ENCODE peak calls at places on chromosomes 5 and 9, in seven cellular contexts. T is H1, M is HCT116, U is K562, A is HepG2, N is GM12878, B is SK-N-SH. Z is an unnamed sample.

GRCh38 chr5:86880785-86881492 is 263.2 kb downstream of the COX7C start:
- DNase-seq in T (peak; percentile 60), M (peak; percentile 81), U (peak; percentile 21), A (peak; percentile 84), N (peak; percentile 12), B (peak; percentile 30), Z (peak; percentile 86)

GRCh38 chr9:78406933-78407332 is 110.0 kb downstream of the PSAT1 start:
- DNase-seq in T (no peak), M (no peak), U (no peak), A (peak; percentile 91), N (no peak), B (no peak), Z (no peak)

GRCh38 chr5:7467179-7467578 is 71.2 kb downstream of the ADCY2 start:
- DNase-seq in T (no peak), M (no peak), U (no peak), A (no peak), N (no peak), B (no peak), Z (no peak)

GRCh38 chr5:90707698-90708097 is 149.1 kb downstream of the ADGRV1 start:
- DNase-seq in T (no peak), M (no peak), U (no peak), A (no peak), N (no peak), B (no peak), Z (no peak)

GRCh38 chr5:69052181-69052580 is 41.6 kb upstream of the SLC30A5 start:
- DNase-seq in T (no peak), M (no peak), U (no peak), A (no peak), N (no peak), B (no peak), Z (no peak)

GRCh38 chr5:134821841-134822240 is 23.9 kb upstream of the C5orf24 start:
- DNase-seq in T (no peak), M (no peak), U (no peak), A (no peak), N (no peak), B (no peak), Z (no peak)

GRCh38 chr5:73280821-73281746 is 108.1 kb downstream of the TMEM174 start:
- DNase-seq in T (no peak), M (peak; percentile 18), U (no peak), A (no peak), N (no peak), B (peak; percentile 50), Z (no peak)

GRCh38 chr5:10705736-10706135 is 55.3 kb downstream of the DAP start:
- DNase-seq in T (no peak), M (no peak), U (no peak), A (no peak), N (no peak), B (no peak), Z (no peak)

GRCh38 chr5:68528877-68529276 is 313.3 kb downstream of the PIK3R1 start:
- DNase-seq in T (no peak), M (no peak), U (no peak), A (no peak), N (no peak), B (no peak), Z (no peak)

GRCh38 chr9:130843049-130843908 is 8.2 kb downstream of the ABL1 start:
- DNase-seq in T (no peak), M (no peak), U (peak; percentile 61), A (no peak), N (no peak), B (no peak), Z (no peak)

GRCh38 chr5:37002176-37002751 is 125.7 kb downstream of the NIPBL start:
- DNase-seq in T (no peak), M (no peak), U (no peak), A (peak; percentile 68), N (no peak), B (no peak), Z (no peak)

GRCh38 chr9:119844431-119844830 is 475.2 kb upstream of the BRINP1 start:
- DNase-seq in T (no peak), M (no peak), U (no peak), A (no peak), N (no peak), B (no peak), Z (no peak)

GRCh38 chr5:52388349-52388748 is 399.4 kb upstream of the ITGA1 start:
- DNase-seq in T (no peak), M (no peak), U (no peak), A (no peak), N (no peak), B (no peak), Z (no peak)

GRCh38 chr5:67353500-67353931 is 156.9 kb upstream of the CD180 start:
- DNase-seq in T (no peak), M (no peak), U (no peak), A (no peak), N (no peak), B (no peak), Z (peak; percentile 34)

GRCh38 chr5:134555889-134556311 is 30.4 kb downstream of the JADE2 start:
- DNase-seq in T (no peak), M (peak; percentile 33), U (peak; percentile 41), A (peak; percentile 9), N (no peak), B (peak; percentile 90), Z (no peak)

GRCh38 chr9:2622361-2623045 is 916 bp downstream of the VLDLR start:
- DNase-seq in T (no peak), M (no peak), U (no peak), A (no peak), N (no peak), B (peak; percentile 66), Z (peak; percentile 22)

GRCh38 chr9:108191065-108191464 is 664.7 kb downstream of the ACTL7B start:
- DNase-seq in T (no peak), M (no peak), U (no peak), A (no peak), N (no peak), B (no peak), Z (no peak)

GRCh38 chr5:169592937-169593650 is 9.5 kb downstream of the SPDL1 start:
- DNase-seq in T (no peak), M (no peak), U (no peak), A (no peak), N (no peak), B (no peak), Z (no peak)

GRCh38 chr9:114507726-114508125 is 2.5 kb upstream of the WHRN start:
- DNase-seq in T (no peak), M (no peak), U (no peak), A (peak; percentile 24), N (no peak), B (no peak), Z (peak; percentile 74)

GRCh38 chr5:65855758-65856157 is 70.6 kb upstream of the ERBIN start:
- DNase-seq in T (no peak), M (no peak), U (no peak), A (no peak), N (no peak), B (no peak), Z (no peak)

GRCh38 chr5:65861830-65862241 is 64.5 kb upstream of the ERBIN start:
- DNase-seq in T (no peak), M (peak; percentile 61), U (no peak), A (no peak), N (no peak), B (no peak), Z (peak; percentile 47)

GRCh38 chr5:65856520-65856919 is 69.9 kb upstream of the ERBIN start:
- DNase-seq in T (no peak), M (no peak), U (no peak), A (no peak), N (no peak), B (no peak), Z (no peak)

GRCh38 chr5:65854931-65855330 is 71.4 kb upstream of the ERBIN start:
- DNase-seq in T (no peak), M (no peak), U (no peak), A (no peak), N (no peak), B (no peak), Z (no peak)

DNA sequence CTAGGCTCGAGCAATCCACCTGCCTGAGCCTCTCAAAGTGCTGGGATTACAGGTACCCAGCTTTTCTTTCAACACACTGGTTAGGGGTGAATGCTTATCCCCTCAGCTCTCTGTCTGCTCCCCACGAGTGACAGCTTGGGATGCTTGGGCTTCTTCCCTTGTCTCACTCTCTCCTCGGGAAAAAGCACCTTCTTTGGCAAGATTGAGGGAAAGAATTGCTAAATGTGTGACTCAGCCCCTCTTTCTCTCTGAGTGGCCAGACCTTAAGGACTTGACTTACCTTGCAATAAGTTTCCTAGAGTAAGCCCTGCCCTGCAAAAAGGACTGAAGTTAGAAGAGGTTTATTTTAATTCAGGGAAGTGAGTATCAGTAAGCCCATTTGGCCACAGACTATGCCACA is 68.1 kb upstream of the ERBIN start:
- DNase-seq in T (no peak), M (no peak), U (no peak), A (no peak), N (no peak), B (no peak), Z (no peak)
- TF ChIP-seq JUND in T (no peak), M (no peak), U (no peak), A (no peak), N (no peak), B (no peak), Z (no peak)

GRCh38 chr5:157559301-157559700 is 16.3 kb downstream of the ADAM19 start:
- DNase-seq in T (no peak), M (no peak), U (no peak), A (no peak), N (no peak), B (no peak), Z (no peak)
- TF ChIP-seq JUND in T (no peak), M (no peak), U (no peak), A (no peak), N (no peak), B (peak; percentile 49), Z (no peak)

GRCh38 chr5:82975812-82976211 is 101.4 kb downstream of the TMEM167A start:
- DNase-seq in T (no peak), M (peak; percentile 100), U (no peak), A (peak; percentile 37), N (no peak), B (no peak), Z (no peak)
- TF ChIP-seq JUND in T (no peak), M (no peak), U (no peak), A (no peak), N (no peak), B (no peak), Z (no peak)

DNA sequence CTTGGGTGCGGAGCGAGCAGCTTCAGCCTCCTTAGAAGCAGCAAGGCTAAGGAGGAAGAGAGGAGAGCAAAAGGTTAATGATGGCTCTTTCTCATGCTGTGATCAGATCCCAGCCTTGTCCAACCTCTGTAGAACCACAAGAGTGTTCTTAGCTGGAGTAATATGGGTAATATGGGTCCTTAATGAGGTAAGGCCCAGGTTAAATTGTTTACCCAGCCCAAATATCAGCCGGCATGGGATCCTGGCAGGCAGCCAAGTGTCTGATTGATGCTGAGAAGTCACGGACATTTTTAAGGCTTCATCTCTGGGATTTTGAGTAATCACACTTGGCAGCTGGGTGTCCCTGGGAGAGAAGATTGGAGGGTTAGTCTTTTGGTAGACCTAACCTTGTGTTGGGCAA is 32.3 kb downstream of the GLRA1 start:
- DNase-seq in T (no peak), M (no peak), U (no peak), A (no peak), N (no peak), B (no peak), Z (no peak)
- TF ChIP-seq JUND in T (no peak), M (no peak), U (no peak), A (no peak), N (no peak), B (no peak), Z (no peak)